ENCODE peak calls at places on chromosomes 13 and 19, in four cellular contexts. One of them, this sample, is unnamed.

GRCh38 chr19:53594811-53595509 is 36.8 kb upstream of the DPRX start:
- DNase-seq in T-cell: no peak
- DNase-seq in BJ: no peak
- DNase-seq in erythroblast: no peak
- DNase-seq in this sample: no peak

GRCh38 chr13:73984949-73985691 is 149.1 kb downstream of the KLF12 start:
- DNase-seq in T-cell: peak
- DNase-seq in erythroblast: no peak
- DNase-seq in BJ: no peak
- DNase-seq in this sample: no peak

GRCh38 chr13:27954406-27954851 is 14.7 kb downstream of the CDX2 start:
- DNase-seq in T-cell: no peak
- DNase-seq in erythroblast: peak
- DNase-seq in BJ: no peak
- DNase-seq in this sample: peak

GRCh38 chr13:71979616-71980015 is 112.6 kb upstream of the DACH1 start:
- DNase-seq in erythroblast: no peak
- DNase-seq in T-cell: no peak
- DNase-seq in BJ: no peak
- DNase-seq in this sample: peak

GRCh38 chr19:40721140-40721486 is 4.2 kb downstream of the ITPKC start:
- DNase-seq in BJ: no peak
- DNase-seq in erythroblast: no peak
- DNase-seq in T-cell: no peak
- DNase-seq in this sample: no peak

GRCh38 chr13:98672947-98673545 is 79.4 kb downstream of the SLC15A1 start:
- DNase-seq in erythroblast: peak
- DNase-seq in T-cell: peak
- DNase-seq in BJ: no peak
- DNase-seq in this sample: peak

GRCh38 chr13:64716936-64717335 is 2513.2 kb downstream of the PCDH9 start:
- DNase-seq in BJ: no peak
- DNase-seq in erythroblast: no peak
- DNase-seq in T-cell: no peak
- DNase-seq in this sample: no peak

GRCh38 chr19:10395436-10395835 is 7.9 kb downstream of the CDC37 start:
- DNase-seq in T-cell: no peak
- DNase-seq in erythroblast: no peak
- DNase-seq in BJ: no peak
- DNase-seq in this sample: no peak

GRCh38 chr13:109381546-109382180 is 404.7 kb downstream of the IRS2 start:
- DNase-seq in BJ: peak
- DNase-seq in erythroblast: no peak
- DNase-seq in T-cell: no peak
- DNase-seq in this sample: peak

GRCh38 chr19:10007811-10008211 is 2.5 kb downstream of the COL5A3 start:
- DNase-seq in T-cell: no peak
- DNase-seq in erythroblast: no peak
- DNase-seq in BJ: peak
- DNase-seq in this sample: no peak

GRCh38 chr19:23804676-23805075 is 46.0 kb upstream of the ZNF681 start:
- DNase-seq in T-cell: no peak
- DNase-seq in BJ: no peak
- DNase-seq in erythroblast: no peak
- DNase-seq in this sample: no peak

GRCh38 chr13:109026266-109026665 is 396.9 kb downstream of the MYO16 start:
- DNase-seq in BJ: no peak
- DNase-seq in erythroblast: no peak
- DNase-seq in T-cell: no peak
- DNase-seq in this sample: no peak

GRCh38 chr13:29196409-29197074 is 376.4 kb downstream of the MTUS2 start:
- DNase-seq in T-cell: no peak
- DNase-seq in BJ: no peak
- DNase-seq in erythroblast: no peak
- DNase-seq in this sample: no peak

GRCh38 chr13:112779856-112780604 is 90.2 kb downstream of the ATP11A start:
- DNase-seq in BJ: no peak
- DNase-seq in erythroblast: no peak
- DNase-seq in T-cell: no peak
- DNase-seq in this sample: peak

GRCh38 chr13:20408181-20408580 is 117.5 kb downstream of the CRYL1 start:
- DNase-seq in BJ: no peak
- DNase-seq in T-cell: no peak
- DNase-seq in erythroblast: no peak
- DNase-seq in this sample: no peak